ENCODE peak calls at places on chromosomes 16 and 17, in six cellular contexts. O is GM23248, Q is HCT116, M is left ventricle myocardium inferior, Z is right cardiac atrium, P is tibial nerve. A is an unnamed sample. For H3K4me1, the result is how much of the 10 kb centered on the place peaks cover.

GRCh38 chr16:84356591-84357116 is 11.7 kb upstream of the ATP2C2 start:
- DNase-seq in O (peak), P (peak), Z (no peak), Q (no peak), M (no peak), A (peak)

GRCh38 chr16:65876624-65877023 is 489.9 kb upstream of the CDH5 start:
- DNase-seq in M (no peak), O (peak), P (no peak), Z (no peak), Q (no peak), A (no peak)

GRCh38 chr16:82061861-82062525 is 26.9 kb downstream of the HSD17B2 start:
- DNase-seq in M (no peak), O (peak), Q (peak), P (no peak), Z (no peak), A (peak)

GRCh38 chr17:7850970-7851437 is 3.9 kb upstream of the TMEM88 start:
- DNase-seq in O (no peak), M (no peak), Z (peak), P (no peak), Q (no peak), A (no peak)

GRCh38 chr16:89375021-89375420 is 115.3 kb downstream of the ANKRD11 start:
- DNase-seq in M (no peak), O (no peak), Q (no peak), P (no peak), Z (peak), A (no peak)

GRCh38 chr17:17499402-17500145 is 3.4 kb upstream of the RASD1 start:
- DNase-seq in O (no peak), Z (peak), M (no peak), Q (no peak), P (no peak), A (no peak)

GRCh38 chr16:72202014-72202413 is 30.1 kb upstream of the PMFBP1 start:
- DNase-seq in M (no peak), Z (no peak), Q (no peak), O (peak), P (no peak), A (no peak)

GRCh38 chr16:65153365-65154105 is 31.7 kb upstream of the CDH11 start:
- DNase-seq in M (no peak), O (no peak), Z (no peak), Q (no peak), P (no peak), A (no peak)

GRCh38 chr16:49643429-49644142 is 212.3 kb downstream of the ZNF423 start:
- DNase-seq in Z (no peak), Q (no peak), P (no peak), M (no peak), O (peak), A (no peak)

GRCh38 chr16:19515765-19516164 is 6.1 kb downstream of the GDE1 start:
- DNase-seq in Q (no peak), O (no peak), P (no peak), M (no peak), Z (no peak), A (no peak)

GRCh38 chr16:50684823-50685455 is 3.8 kb upstream of the SNX20 start:
- DNase-seq in M (no peak), P (no peak), Q (no peak), Z (no peak), O (no peak), A (no peak)

GRCh38 chr17:57561072-57561861 is 183.8 kb downstream of the CCDC182 start:
- DNase-seq in P (no peak), Z (no peak), M (no peak), Q (no peak), O (no peak), A (peak)

GRCh38 chr17:10029129-10029528 is 124.1 kb upstream of the RCVRN start:
- DNase-seq in O (no peak), Q (no peak), P (no peak), M (no peak), Z (no peak), A (peak)

GRCh38 chr17:46733837-46734516 is 84.5 kb downstream of the WNT3 start:
- DNase-seq in O (peak), P (no peak), M (no peak), Q (no peak), Z (no peak), A (no peak)

GRCh38 chr17:57670769-57671545 is 74.1 kb downstream of the CCDC182 start:
- DNase-seq in Q (no peak), M (no peak), O (peak), Z (no peak), P (no peak), A (no peak)

GRCh38 chr17:28563475-28563874 is 7.8 kb downstream of the PIGS start:
- DNase-seq in M (no peak), Z (no peak), Q (no peak), O (peak), P (no peak), A (peak)

GRCh38 chr17:1009411-1010085 is 12.6 kb downstream of the TIMM22 start:
- DNase-seq in O (no peak), M (no peak), Z (peak), Q (no peak), P (no peak), A (no peak)

GRCh38 chr17:46772013-46772878 is 46.2 kb downstream of the WNT3 start:
- DNase-seq in Q (no peak), P (no peak), O (peak), M (peak), Z (peak), A (peak)

GRCh38 chr16:87924041-87924851 is 12.1 kb downstream of the CA5A start:
- DNase-seq in O (no peak), P (no peak), M (no peak), Z (no peak), Q (no peak), A (no peak)

GRCh38 chr16:78198299-78198698 is 98.8 kb downstream of the WWOX start:
- DNase-seq in Z (no peak), M (no peak), P (no peak), O (no peak), Q (no peak), A (no peak)

GRCh38 chr16:88782454-88783390 is 2.3 kb downstream of the PIEZO1 start:
- DNase-seq in P (no peak), M (no peak), O (peak), Q (peak), Z (no peak), A (no peak)

GRCh38 chr16:1680361-1680760 is 2.3 kb downstream of the JPT2 start:
- DNase-seq in O (no peak), P (no peak), Z (no peak), Q (no peak), M (no peak), A (no peak)

GRCh38 chr17:65301184-65301583 is 164.0 kb downstream of the RGS9 start:
- DNase-seq in P (no peak), O (no peak), Q (no peak), M (no peak), Z (no peak), A (no peak)

GRCh38 chr16:796296-797119 is 4.0 kb downstream of the GNG13 start:
- DNase-seq in O (no peak), Q (no peak), Z (no peak), M (no peak), P (no peak), A (no peak)

GRCh38 chr17:68248886-68249872 is 1.3 kb downstream of the AMZ2 start:
- DNase-seq in Q (no peak), P (no peak), O (peak), Z (no peak), M (no peak), A (no peak)

GRCh38 chr17:31564883-31565297 is 173.4 kb downstream of the RAB11FIP4 start:
- DNase-seq in P (no peak), Q (no peak), O (peak), M (no peak), Z (no peak), A (no peak)

GRCh38 chr16:57367111-57367752 is 5.1 kb upstream of the CX3CL1 start:
- DNase-seq in Z (no peak), M (no peak), O (peak), Q (no peak), P (no peak), A (no peak)

GRCh38 chr16:49857423-49858181 is 1.7 kb upstream of the ZNF423 start:
- DNase-seq in Z (peak), M (peak), Q (peak), P (peak), O (peak), A (peak)

GRCh38 chr16:81488687-81489411 is 44.2 kb downstream of the CMIP start:
- DNase-seq in Q (no peak), P (no peak), Z (no peak), O (no peak), M (no peak), A (no peak)

GRCh38 chr17:63975541-63976092 is 2.9 kb upstream of the SCN4A start:
- DNase-seq in O (no peak), M (no peak), Q (no peak), Z (peak), P (no peak), A (no peak)

GRCh38 chr17:4074831-4075495 is 67.9 kb downstream of the ZZEF1 start:
- DNase-seq in Q (peak), M (no peak), O (peak), P (no peak), Z (no peak), A (no peak)

GRCh38 chr17:19979917-19980770 is 2.5 kb upstream of the AKAP10 start:
- DNase-seq in Z (peak), M (peak), Q (no peak), O (no peak), P (no peak), A (no peak)

GRCh38 chr16:14341324-14342225 is 270.5 kb downstream of the MRTFB start:
- DNase-seq in Q (no peak), O (no peak), P (no peak), Z (no peak), M (no peak), A (no peak)

GRCh38 chr16:7366041-7366440 is 33.4 kb downstream of the RBFOX1 start:
- DNase-seq in P (no peak), O (no peak), M (no peak), Z (no peak), Q (no peak), A (no peak)

GRCh38 chr17:16286947-16287562 is 66.2 kb downstream of the CENPV start:
- DNase-seq in Z (peak), Q (no peak), P (no peak), O (peak), M (no peak), A (no peak)

GRCh38 chr16:397135-397661 is at the start of gene NME4:
- DNase-seq in Q (no peak), P (no peak), Z (peak), O (peak), M (no peak), A (peak)

GRCh38 chr17:42673266-42673884 is 3.4 kb downstream of the PLEKHH3 start:
- DNase-seq in Q (no peak), O (no peak), P (no peak), M (no peak), Z (peak), A (no peak)

GRCh38 chr17:42670199-42670924 is 6.4 kb downstream of the PLEKHH3 start:
- DNase-seq in Q (no peak), Z (peak), O (no peak), M (no peak), P (no peak), A (no peak)

GRCh38 chr17:42669705-42670198 is 7.0 kb downstream of the PLEKHH3 start:
- DNase-seq in O (no peak), M (no peak), Z (no peak), Q (no peak), P (no peak), A (no peak)

GRCh38 chr17:42672038-42672437 is 4.8 kb downstream of the PLEKHH3 start:
- DNase-seq in O (no peak), M (no peak), Z (peak), P (no peak), Q (no peak), A (no peak)

GRCh38 chr17:42670925-42671657 is 5.7 kb downstream of the PLEKHH3 start:
- DNase-seq in Q (no peak), P (no peak), O (no peak), Z (peak), M (no peak), A (no peak)
- H3K4me1 ChIP-seq in Q (under half), P (under half), O (under half), Z (under half), M (half or more), A (under half)

DNA sequence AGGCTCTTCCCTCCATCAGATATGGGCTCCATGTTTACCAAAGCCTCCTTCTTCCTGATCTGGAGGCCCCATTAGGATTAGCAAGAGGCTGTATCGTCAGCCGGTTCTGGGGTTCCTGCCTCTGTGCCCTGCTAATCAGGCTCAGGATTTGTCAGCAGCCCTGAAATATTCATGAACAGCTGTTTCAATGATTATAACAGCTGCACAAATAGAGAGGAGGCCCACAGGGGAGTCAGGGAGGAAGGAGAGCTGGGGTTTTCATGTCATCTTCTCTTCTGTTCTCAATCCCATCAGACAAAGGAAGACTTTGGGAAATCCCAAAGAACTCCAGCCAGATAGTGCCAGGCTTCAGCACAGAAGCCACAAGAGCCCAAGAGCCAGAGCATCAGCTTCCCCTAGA is 72.3 kb upstream of the MMP2 start:
- DNase-seq in O (no peak), P (no peak), Z (no peak), M (no peak), Q (no peak), A (no peak)
- H3K4me1 ChIP-seq in O (under half), P (under half), Z (under half), M (under half), Q (under half), A (under half)

GRCh38 chr16:10870137-10870776 is 6.7 kb upstream of the CIITA start:
- DNase-seq in M (no peak), Q (no peak), O (peak), P (no peak), Z (no peak), A (peak)
- H3K4me1 ChIP-seq in M (half or more), Q (under half), O (under half), P (under half), Z (under half), A (under half)

GRCh38 chr17:59425085-59425901 is 93.8 kb downstream of the YPEL2 start:
- DNase-seq in Z (peak), O (peak), M (peak), P (no peak), Q (no peak), A (no peak)
- H3K4me1 ChIP-seq in Z (under half), O (half or more), M (half or more), P (under half), Q (under half), A (under half)

DNA sequence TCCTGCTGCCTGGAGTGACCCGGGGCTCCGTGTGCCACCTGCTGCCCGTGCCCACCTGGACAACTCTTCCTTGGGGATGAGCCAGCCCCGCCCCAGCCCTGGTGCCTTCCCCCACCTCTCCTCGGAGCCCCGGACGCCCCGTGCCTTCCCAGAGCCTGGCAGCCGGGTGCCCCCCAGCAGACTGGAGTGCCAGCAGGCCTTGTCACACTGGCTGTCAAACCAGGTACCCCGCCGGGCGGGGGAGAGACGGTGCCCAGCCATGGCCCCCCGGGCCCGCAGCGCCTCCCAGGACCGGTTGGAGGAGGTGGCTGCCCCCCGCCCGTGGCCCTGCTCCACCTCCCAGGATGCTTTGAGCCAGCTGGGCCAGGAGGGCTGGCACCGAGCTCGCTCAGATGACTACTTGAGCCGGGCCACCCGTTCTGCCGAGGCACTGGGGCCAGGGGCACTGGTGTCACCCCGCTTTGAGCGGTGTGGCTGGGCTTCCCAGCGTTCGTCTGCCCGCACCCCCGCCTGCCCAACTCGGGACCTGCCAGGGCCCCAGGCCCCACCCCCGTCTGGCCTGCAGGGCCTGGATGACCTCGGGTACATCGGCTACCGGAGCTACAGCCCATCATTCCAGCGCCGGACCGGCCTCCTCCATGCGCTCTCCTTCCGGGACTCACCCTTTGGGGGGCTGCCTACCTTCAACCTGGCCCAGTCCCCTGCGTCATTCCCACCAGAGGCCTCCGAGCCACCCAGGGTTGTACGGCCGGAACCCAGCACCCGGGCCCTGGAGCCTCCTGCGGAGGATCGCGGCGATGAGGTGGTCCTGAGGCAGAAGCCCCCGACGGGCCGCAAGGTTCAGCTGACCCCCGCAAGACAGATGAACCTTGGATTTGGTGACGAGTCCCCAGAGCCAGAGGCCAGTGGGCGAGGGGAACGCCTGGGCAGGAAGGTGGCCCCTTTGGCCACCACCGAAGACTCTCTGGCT is 38.4 kb downstream of the ARHGAP23 start:
- DNase-seq in Q (no peak), Z (no peak), O (peak), M (peak), P (no peak), A (no peak)
- H3K4me1 ChIP-seq in Q (under half), Z (under half), O (half or more), M (half or more), P (under half), A (under half)